ENCODE peak calls at places on chromosomes 11 and 22, in four cellular contexts. C is IMR-90, H is sigmoid colon, F is esophagus muscularis mucosa. A is an unnamed sample.

GRCh38 chr11:45354976-45355705 is 69.0 kb upstream of the SYT13 start:
- DNase-seq in H (peak; percentile 94), C (peak; percentile 41), F (peak; percentile 96), A (peak; percentile 90)

GRCh38 chr11:108965602-108966001 is 300.7 kb downstream of the DDX10 start:
- DNase-seq in C (peak; percentile 88), F (no peak), H (no peak), A (no peak)

GRCh38 chr22:25419247-25420113 is 145.0 kb upstream of the GRK3 start:
- DNase-seq in F (no peak), H (peak; percentile 77), C (peak; percentile 47), A (no peak)

GRCh38 chr22:35310556-35311550 is 11.2 kb downstream of the TOM1 start:
- DNase-seq in H (no peak), F (no peak), C (no peak), A (peak; percentile 13)

GRCh38 chr11:5808500-5809121 is at the start of gene OR52N2:
- DNase-seq in F (no peak), C (peak; percentile 65), H (peak; percentile 80), A (peak; percentile 79)

GRCh38 chr11:67307545-67308001 is 4.2 kb downstream of the SSH3 start:
- DNase-seq in C (no peak), F (no peak), H (no peak), A (no peak)

GRCh38 chr11:4203603-4204360 is 109.2 kb downstream of the RRM1 start:
- DNase-seq in C (no peak), F (no peak), H (no peak), A (no peak)

GRCh38 chr11:45051621-45052020 is 94.8 kb upstream of the PRDM11 start:
- DNase-seq in H (no peak), F (no peak), C (no peak), A (no peak)

GRCh38 chr11:46361283-46362145 is 14.3 kb downstream of the DGKZ start:
- DNase-seq in F (no peak), C (peak; percentile 72), H (peak; percentile 87), A (peak; percentile 58)

GRCh38 chr22:46067159-46068111 is 82.9 kb upstream of the PPARA start:
- DNase-seq in C (no peak), F (no peak), H (peak; percentile 69), A (no peak)

GRCh38 chr22:28568099-28568498 is 111.5 kb downstream of the TTC28 start:
- DNase-seq in C (peak; percentile 8), H (no peak), F (no peak), A (no peak)

GRCh38 chr11:236774-237767 is at the start of gene PSMD13:
- DNase-seq in F (peak; percentile 94), C (peak; percentile 81), H (peak; percentile 90), A (peak; percentile 87)

GRCh38 chr11:34476853-34477252 is 36.7 kb downstream of the ELF5 start:
- DNase-seq in F (no peak), C (no peak), H (no peak), A (no peak)

GRCh38 chr22:46748948-46749681 is 11.1 kb upstream of the CERK start:
- DNase-seq in H (peak; percentile 88), C (peak; percentile 49), F (no peak), A (no peak)

GRCh38 chr11:111206472-111206871 is 39.1 kb upstream of the POU2AF2 start:
- DNase-seq in F (no peak), C (peak; percentile 81), H (no peak), A (no peak)

GRCh38 chr11:125376117-125376516 is 119.9 kb downstream of the FEZ1 start:
- DNase-seq in C (no peak), H (peak; percentile 67), F (peak; percentile 95), A (peak; percentile 63)

GRCh38 chr11:72072348-72072747 is 8.0 kb downstream of the NUMA1 start:
- DNase-seq in H (no peak), F (no peak), C (peak; percentile 82), A (no peak)

GRCh38 chr22:38724926-38725571 is 19.3 kb downstream of the GTPBP1 start:
- DNase-seq in H (peak; percentile 50), F (no peak), C (peak; percentile 41), A (no peak)

GRCh38 chr11:36012979-36013378 is 69.1 kb downstream of the LDLRAD3 start:
- DNase-seq in F (no peak), C (peak; percentile 49), H (no peak), A (no peak)
- H3K4me1 ChIP-seq in F (peaks cover 29% of the 10 kb centered on the region), C (peaks cover 14% of the 10 kb centered on the region), H (peaks cover 16% of the 10 kb centered on the region), A (no peaks in the 10 kb centered on the region)

GRCh38 chr11:129435499-129436245 is 60.0 kb downstream of the BARX2 start:
- DNase-seq in F (no peak), C (no peak), H (no peak), A (no peak)
- TF ChIP-seq POLR2A in F (no peak), C (no peak), H (no peak), A (no peak)

GRCh38 chr11:57313071-57313787 is 11.5 kb downstream of the TNKS1BP1 start:
- DNase-seq in H (peak; percentile 73), F (no peak), C (no peak), A (no peak)
- H3K4me1 ChIP-seq in H (peaks cover 54% of the 10 kb centered on the region), F (peaks cover 97% of the 10 kb centered on the region), C (peaks cover 53% of the 10 kb centered on the region), A (peaks cover 92% of the 10 kb centered on the region)

GRCh38 chr11:110196241-110196754 is 100.1 kb downstream of the RDX start:
- DNase-seq in H (no peak), F (peak; percentile 50), C (peak; percentile 87), A (no peak)
- TF ChIP-seq POLR2A in H (no peak), F (no peak), C (no peak), A (no peak)

DNA sequence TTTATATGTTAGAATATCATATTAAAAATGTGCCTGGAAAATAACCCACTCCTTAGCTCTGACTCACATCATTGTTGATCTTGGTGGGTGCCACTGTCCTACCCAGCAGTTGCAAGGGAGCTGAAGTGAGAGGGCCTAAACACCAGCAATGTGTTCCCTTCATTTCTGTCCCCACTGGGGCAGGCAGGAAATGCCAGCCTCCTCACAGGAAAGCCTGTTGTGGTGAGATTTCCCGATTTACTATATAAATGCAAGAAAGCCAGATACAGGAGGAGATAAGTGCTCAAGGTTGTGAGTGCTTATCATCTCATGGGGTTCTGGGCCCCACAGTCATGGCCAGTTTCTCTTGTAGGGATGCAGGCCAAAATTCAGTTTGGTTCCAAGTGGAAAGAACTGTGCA is 15.9 kb upstream of the FLI1 start:
- DNase-seq in H (no peak), F (no peak), C (no peak), A (no peak)
- H3K4me1 ChIP-seq in H (no peaks in the 10 kb centered on the region), F (no peaks in the 10 kb centered on the region), C (no peaks in the 10 kb centered on the region), A (no peaks in the 10 kb centered on the region)

GRCh38 chr11:35752115-35752514 is 89.5 kb downstream of the TRIM44 start:
- DNase-seq in H (no peak), C (peak; percentile 18), F (no peak), A (no peak)
- TF ChIP-seq POLR2A in H (no peak), C (no peak), F (no peak), A (no peak)

GRCh38 chr11:93522448-93522847 is 20.7 kb downstream of the SMCO4 start:
- DNase-seq in H (no peak), F (no peak), C (no peak), A (peak; percentile 21)
- H3K4me1 ChIP-seq in H (no peaks in the 10 kb centered on the region), F (peaks cover 9% of the 10 kb centered on the region), C (no peaks in the 10 kb centered on the region), A (peaks cover 60% of the 10 kb centered on the region)

DNA sequence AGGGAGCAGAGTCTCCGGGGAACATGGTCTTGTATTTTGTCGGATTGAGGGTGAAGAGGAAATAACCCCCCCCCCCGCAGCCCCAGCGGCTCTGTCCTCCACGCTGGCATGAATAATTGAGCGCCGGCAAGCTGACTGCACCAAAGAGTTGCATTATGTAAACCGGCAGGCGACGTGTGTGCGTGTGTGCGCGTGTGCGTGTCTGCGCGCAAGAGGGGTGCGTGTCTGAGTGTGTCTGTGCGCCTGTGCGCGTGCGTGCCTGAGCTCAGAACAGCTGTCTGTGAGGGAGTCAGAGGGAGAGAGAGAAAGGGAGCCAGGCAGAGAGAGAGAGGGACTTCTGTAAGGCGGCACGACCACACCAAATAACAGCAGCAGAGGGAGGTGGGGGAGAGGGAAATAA is 94.4 kb downstream of the SCN3B start:
- DNase-seq in H (peak; percentile 78), F (no peak), C (peak; percentile 88), A (peak; percentile 68)
- TF ChIP-seq POLR2A in H (no peak), F (no peak), C (no peak), A (peak; percentile 50)

GRCh38 chr11:69979632-69980031 is 98.5 kb upstream of the ANO1 start:
- DNase-seq in H (no peak), C (no peak), F (no peak), A (no peak)
- H3K4me1 ChIP-seq in H (no peaks in the 10 kb centered on the region), C (peaks cover 16% of the 10 kb centered on the region), F (no peaks in the 10 kb centered on the region), A (no peaks in the 10 kb centered on the region)